ENCODE peak calls at places on chromosome 16, in ten cellular contexts. F is caudate nucleus, M is H9, O is upper lobe of left lung, T is H1, I is PC-3, K is psoas muscle, Y is AG04450, X is trophoblast cell, Z is dorsolateral prefrontal cortex. B is an unnamed sample.

GRCh38 chr16:56935201-56935600 is 3.3 kb downstream of the HERPUD1 start:
- DNase-seq in X (no peak), K (no peak), F (no peak), Z (no peak), O (no peak), T (no peak), I (no peak), M (no peak), Y (no peak), B (no peak)

GRCh38 chr16:86618431-86619262 is 40.3 kb downstream of the FOXL1 start:
- DNase-seq in Z (no peak), X (no peak), M (no peak), Y (peak), K (no peak), O (no peak), F (no peak), T (no peak), I (no peak), B (no peak)

GRCh38 chr16:74607967-74608356 is 1.0 kb upstream of the GLG1 start:
- DNase-seq in T (no peak), X (no peak), O (no peak), I (no peak), M (peak), K (peak), Z (no peak), Y (no peak), F (no peak), B (no peak)

GRCh38 chr16:11145173-11145820 is 110.7 kb downstream of the SOCS1 start:
- DNase-seq in I (no peak), K (peak), T (no peak), F (no peak), M (no peak), Z (no peak), X (no peak), Y (no peak), O (no peak), B (no peak)

GRCh38 chr16:85072947-85073346 is 39.3 kb downstream of the CIBAR2 start:
- DNase-seq in Z (no peak), O (no peak), I (no peak), M (no peak), F (no peak), K (peak), Y (peak), X (no peak), T (no peak), B (no peak)

GRCh38 chr16:66476328-66477027 is 49.4 kb downstream of the BEAN1 start:
- DNase-seq in M (peak), F (no peak), X (peak), Y (no peak), O (no peak), I (no peak), Z (peak), K (no peak), T (no peak), B (no peak)

GRCh38 chr16:86712158-86713009 is 134.0 kb downstream of the FOXL1 start:
- DNase-seq in O (peak), F (no peak), K (peak), M (no peak), Y (no peak), Z (no peak), T (no peak), I (no peak), X (no peak), B (no peak)

GRCh38 chr16:84599528-84600202 is 18.2 kb downstream of the COTL1 start:
- DNase-seq in O (no peak), M (peak), K (peak), Y (peak), X (no peak), I (no peak), F (peak), Z (peak), T (peak), B (no peak)

GRCh38 chr16:4323071-4323844 is 7.4 kb downstream of the GLIS2 start:
- DNase-seq in X (peak), M (no peak), I (no peak), Y (no peak), K (peak), O (peak), F (no peak), Z (peak), T (no peak), B (no peak)

GRCh38 chr16:56513972-56514371 is 5.9 kb downstream of the BBS2 start:
- DNase-seq in F (peak), T (no peak), M (peak), I (peak), K (no peak), Z (no peak), X (peak), O (no peak), Y (peak), B (peak)

GRCh38 chr16:56389554-56389953 is 35.8 kb downstream of the AMFR start:
- DNase-seq in M (no peak), O (no peak), K (no peak), F (no peak), I (peak), X (peak), T (no peak), Z (no peak), Y (peak), B (peak)

GRCh38 chr16:83958842-83959565 is 6.0 kb downstream of the OSGIN1 start:
- DNase-seq in T (no peak), M (no peak), F (no peak), X (peak), Y (no peak), Z (no peak), K (no peak), I (no peak), O (no peak), B (no peak)

GRCh38 chr16:26795184-26795583 is 271.5 kb upstream of the C16orf82 start:
- DNase-seq in M (peak), X (no peak), K (no peak), Z (no peak), Y (no peak), F (peak), O (no peak), T (peak), I (no peak), B (no peak)

GRCh38 chr16:84526794-84527485 is 22.5 kb upstream of the MEAK7 start:
- DNase-seq in O (no peak), F (no peak), I (no peak), X (no peak), T (no peak), M (no peak), K (peak), Y (no peak), Z (no peak), B (no peak)

GRCh38 chr16:27795992-27796614 is 246.2 kb downstream of the KATNIP start:
- DNase-seq in F (no peak), Z (no peak), K (no peak), T (peak), I (peak), M (peak), X (peak), Y (no peak), O (no peak), B (no peak)

GRCh38 chr16:74439685-74440084 is 18.4 kb upstream of the CLEC18B start:
- DNase-seq in Y (no peak), O (no peak), X (no peak), F (no peak), K (no peak), I (no peak), Z (no peak), T (no peak), M (no peak), B (no peak)

GRCh38 chr16:85220125-85220839 is 108.0 kb upstream of the CIBAR2 start:
- DNase-seq in K (peak), T (no peak), X (no peak), M (no peak), O (peak), I (peak), Y (peak), Z (peak), F (peak), B (no peak)

GRCh38 chr16:83802135-83802534 is 5.6 kb upstream of the HSBP1 start:
- DNase-seq in O (no peak), F (no peak), X (peak), Z (no peak), I (peak), M (no peak), K (no peak), Y (peak), T (no peak), B (peak)

GRCh38 chr16:86515780-86516617 is 5.7 kb downstream of the FOXF1 start:
- DNase-seq in O (peak), X (no peak), M (peak), K (peak), T (no peak), Z (no peak), Y (no peak), F (no peak), I (no peak), B (no peak)

GRCh38 chr16:84844049-84844350 is 24.2 kb downstream of the CRISPLD2 start:
- DNase-seq in X (no peak), Y (no peak), O (no peak), Z (peak), M (no peak), I (no peak), K (peak), F (no peak), T (no peak), B (no peak)

GRCh38 chr16:54911079-54911478 is 19.6 kb upstream of the IRX5 start:
- DNase-seq in Z (no peak), I (no peak), T (no peak), X (no peak), F (no peak), M (no peak), Y (no peak), O (no peak), K (no peak), B (no peak)

GRCh38 chr16:50210266-50211038 is 55.9 kb upstream of the ADCY7 start:
- DNase-seq in Y (peak), T (peak), O (no peak), M (peak), F (peak), I (peak), X (peak), K (peak), Z (peak), B (no peak)

GRCh38 chr16:11604783-11605563 is 18.3 kb upstream of the LITAF start:
- DNase-seq in M (no peak), X (no peak), O (no peak), K (peak), Z (no peak), T (no peak), I (no peak), Y (peak), F (no peak), B (no peak)

GRCh38 chr16:11576427-11577289 is 10.1 kb downstream of the LITAF start:
- DNase-seq in Z (no peak), K (peak), F (no peak), Y (no peak), M (no peak), O (no peak), I (peak), T (no peak), X (no peak), B (no peak)

GRCh38 chr16:20846030-20846429 is 39.7 kb downstream of the REXO5 start:
- DNase-seq in Y (no peak), K (peak), O (no peak), Z (no peak), T (no peak), I (no peak), M (no peak), F (no peak), X (no peak), B (no peak)

GRCh38 chr16:88681084-88681680 is 5.1 kb downstream of the SNAI3 start:
- DNase-seq in T (peak), O (peak), Z (no peak), F (no peak), I (peak), Y (no peak), K (peak), M (peak), X (no peak), B (no peak)

GRCh38 chr16:27272076-27272475 is 3.5 kb upstream of the NSMCE1 start:
- DNase-seq in X (no peak), F (no peak), Z (no peak), O (no peak), T (no peak), I (no peak), Y (no peak), M (no peak), K (no peak), B (no peak)

GRCh38 chr16:24734382-24734781 is 4.9 kb downstream of the TNRC6A start:
- DNase-seq in M (no peak), T (no peak), K (no peak), Z (no peak), Y (peak), O (no peak), I (no peak), F (no peak), X (peak), B (no peak)

GRCh38 chr16:88387941-88388627 is 5.3 kb downstream of the ZNF469 start:
- DNase-seq in K (peak), Y (no peak), Z (peak), M (no peak), O (peak), X (peak), I (peak), T (no peak), F (peak), B (no peak)

GRCh38 chr16:54422569-54422978 is 136.0 kb upstream of the IRX3 start:
- DNase-seq in K (no peak), X (peak), T (no peak), M (no peak), Y (no peak), O (no peak), Z (no peak), F (no peak), I (no peak), B (no peak)

DNA sequence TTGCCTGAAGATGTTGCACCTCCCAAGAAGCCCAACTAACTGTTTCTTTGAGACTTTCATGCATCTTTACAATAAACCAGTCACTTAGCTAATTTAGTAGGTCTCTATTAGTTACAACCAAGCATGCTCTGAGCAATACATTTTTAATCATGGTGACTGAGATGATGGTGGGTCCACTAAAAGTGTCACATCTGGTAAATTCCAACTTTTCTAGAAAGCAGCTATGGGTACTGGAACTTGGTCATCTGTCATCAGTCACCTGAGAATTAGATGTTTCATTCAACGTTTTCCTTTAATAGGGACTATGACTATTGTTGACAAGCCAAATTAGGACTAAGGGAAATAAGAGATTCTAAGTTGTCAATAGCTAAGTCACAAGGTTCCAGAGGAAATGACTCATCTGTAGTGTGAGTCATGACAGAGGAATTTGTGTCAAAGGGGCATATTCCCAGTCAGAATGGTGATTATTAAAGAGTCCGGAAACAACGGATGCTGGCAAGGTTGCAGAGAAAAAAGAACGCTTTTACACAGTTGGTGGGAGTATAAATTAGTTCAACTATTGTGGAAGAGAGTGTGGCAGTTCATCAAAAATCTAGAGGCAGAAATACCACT is 239.6 kb downstream of the CHD9NB start:
- DNase-seq in M (no peak), Z (no peak), O (no peak), T (no peak), K (no peak), F (no peak), X (peak), Y (no peak), I (peak), B (no peak)
- H3K27ac ChIP-seq in M (no peak), Z (no peak), O (no peak), T (no peak), K (no peak), F (no peak), X (no peak), Y (no peak), I (peak), B (peak)

GRCh38 chr16:69767459-69768229 is 5.5 kb downstream of the WWP2 start:
- DNase-seq in T (no peak), O (no peak), Y (no peak), Z (no peak), X (no peak), M (no peak), F (no peak), I (no peak), K (no peak), B (no peak)
- H3K27ac ChIP-seq in T (no peak), O (peak), Y (no peak), Z (no peak), X (no peak), M (no peak), F (no peak), I (no peak), K (no peak), B (no peak)

GRCh38 chr16:81442220-81442908 is 2.2 kb upstream of the CMIP start:
- DNase-seq in F (no peak), M (no peak), Z (no peak), K (no peak), Y (no peak), T (no peak), I (no peak), O (no peak), X (no peak), B (no peak)
- H3K27ac ChIP-seq in F (no peak), M (no peak), Z (no peak), K (no peak), Y (no peak), T (no peak), I (no peak), O (no peak), X (no peak), B (no peak)

GRCh38 chr16:79466111-79466510 is 134.4 kb downstream of the MAF start:
- DNase-seq in I (no peak), K (no peak), Y (no peak), X (peak), T (no peak), F (no peak), M (no peak), Z (no peak), O (no peak), B (peak)
- H3K27ac ChIP-seq in I (no peak), K (peak), Y (no peak), X (no peak), T (no peak), F (no peak), M (no peak), Z (no peak), O (no peak), B (peak)

GRCh38 chr16:49055824-49056545 is 225.7 kb downstream of the CBLN1 start:
- DNase-seq in F (no peak), T (no peak), Z (no peak), Y (no peak), I (no peak), X (no peak), M (no peak), O (no peak), K (no peak), B (no peak)
- H3K27ac ChIP-seq in F (no peak), T (no peak), Z (no peak), Y (no peak), I (no peak), X (no peak), M (no peak), O (no peak), K (no peak), B (no peak)